ENCODE peak calls at places on chromosome 19, in seven cellular contexts. D, T, M, W, C, Y and X are unnamed samples.

GRCh38 chr19:18029617-18030338 is 21.8 kb downstream of the ARRDC2 start:
- DNase-seq in D (no peak), T (no peak), M (no peak), W (peak), C (no peak), Y (peak), X (no peak)

GRCh38 chr19:984165-984967 is at the start of gene WDR18:
- DNase-seq in D (peak), T (peak), M (peak), W (peak), C (peak), Y (peak), X (peak)

GRCh38 chr19:16134510-16134909 is 9.0 kb upstream of the HSH2D start:
- DNase-seq in D (no peak), T (no peak), M (no peak), W (no peak), C (no peak), Y (no peak), X (no peak)

GRCh38 chr19:45423033-45423588 is 606 bp downstream of the ERCC1 start:
- DNase-seq in D (no peak), T (peak), M (no peak), W (no peak), C (peak), Y (no peak), X (no peak)

GRCh38 chr19:18321729-18322091 is 1.2 kb downstream of the LSM4 start:
- DNase-seq in D (no peak), T (no peak), M (peak), W (no peak), C (no peak), Y (peak), X (no peak)

GRCh38 chr19:49856574-49857021 is 5.6 kb downstream of the PTOV1 start:
- DNase-seq in D (no peak), T (peak), M (no peak), W (no peak), C (no peak), Y (no peak), X (no peak)

GRCh38 chr19:18496167-18496979 is 25.5 kb downstream of the ELL start:
- DNase-seq in D (no peak), T (no peak), M (no peak), W (peak), C (peak), Y (peak), X (no peak)

GRCh38 chr19:38061294-38061693 is 154.3 kb downstream of the SIPA1L3 start:
- DNase-seq in D (no peak), T (no peak), M (peak), W (no peak), C (no peak), Y (peak), X (no peak)

GRCh38 chr19:58543826-58544590 is at the start of gene TRIM28:
- DNase-seq in D (no peak), T (peak), M (peak), W (peak), C (peak), Y (peak), X (peak)

GRCh38 chr19:46976845-46977320 is 42.8 kb upstream of the NPAS1 start:
- DNase-seq in D (no peak), T (no peak), M (peak), W (no peak), C (no peak), Y (peak), X (no peak)

GRCh38 chr19:39499082-39499642 is 415 bp downstream of the DLL3 start:
- DNase-seq in D (no peak), T (no peak), M (no peak), W (no peak), C (no peak), Y (no peak), X (no peak)

GRCh38 chr19:41726493-41726892 is 18.1 kb downstream of the CEACAM5 start:
- DNase-seq in D (no peak), T (no peak), M (no peak), W (no peak), C (no peak), Y (no peak), X (no peak)

GRCh38 chr19:3528080-3528479 is 10.9 kb upstream of the TEKTIP1 start:
- DNase-seq in D (no peak), T (no peak), M (no peak), W (no peak), C (no peak), Y (no peak), X (no peak)

GRCh38 chr19:41302624-41303351 is 7.2 kb upstream of the CCDC97 start:
- DNase-seq in D (no peak), T (no peak), M (no peak), W (no peak), C (peak), Y (no peak), X (no peak)

GRCh38 chr19:33508009-33508408 is 13.6 kb downstream of the PEPD start:
- DNase-seq in D (no peak), T (no peak), M (no peak), W (no peak), C (no peak), Y (no peak), X (no peak)

GRCh38 chr19:32691952-32692726 is 518 bp downstream of the NUDT19 start:
- DNase-seq in D (peak), T (peak), M (peak), W (peak), C (peak), Y (peak), X (peak)

GRCh38 chr19:10961073-10961762 is 388 bp downstream of the SMARCA4 start:
- DNase-seq in D (no peak), T (no peak), M (peak), W (peak), C (peak), Y (peak), X (peak)

GRCh38 chr19:9431475-9431874 is 3.9 kb downstream of the ZNF266 start:
- DNase-seq in D (no peak), T (no peak), M (peak), W (peak), C (peak), Y (no peak), X (no peak)

GRCh38 chr19:15180451-15181390 is 20.1 kb downstream of the NOTCH3 start:
- DNase-seq in D (no peak), T (no peak), M (peak), W (no peak), C (peak), Y (no peak), X (no peak)

GRCh38 chr19:17686592-17687042 is 1.5 kb downstream of the UNC13A start:
- DNase-seq in D (no peak), T (no peak), M (peak), W (peak), C (peak), Y (peak), X (peak)

GRCh38 chr19:16587031-16588023 is 15.1 kb upstream of the SLC35E1 start:
- DNase-seq in D (no peak), T (no peak), M (peak), W (no peak), C (peak), Y (peak), X (no peak)

GRCh38 chr19:5691205-5691929 is 1.3 kb downstream of the RPL36 start:
- DNase-seq in D (no peak), T (no peak), M (peak), W (no peak), C (peak), Y (peak), X (no peak)

GRCh38 chr19:4902796-4903195 is at the start of gene ARRDC5:
- DNase-seq in D (no peak), T (no peak), M (no peak), W (no peak), C (no peak), Y (no peak), X (no peak)

GRCh38 chr19:50629194-50629593 is 10.5 kb downstream of the SYT3 start:
- DNase-seq in D (no peak), T (no peak), M (no peak), W (no peak), C (no peak), Y (no peak), X (no peak)